ENCODE peak calls at places on chromosomes 2 and 18, in seven cellular contexts. A, T, V, D, B, R and Y are unnamed samples.

GRCh38 chr2:236512902-236513433 is 56.7 kb upstream of the ACKR3 start:
- DNase-seq in A (peak), T (peak), V (peak), D (peak), B (peak), R (peak), Y (peak)

GRCh38 chr2:106970471-106971261 is 84.7 kb upstream of the ST6GAL2 start:
- DNase-seq in A (no peak), T (no peak), V (no peak), D (peak), B (peak), R (peak), Y (no peak)

GRCh38 chr2:126859631-126860030 is 39.1 kb upstream of the TEX51 start:
- DNase-seq in A (no peak), T (no peak), V (no peak), D (no peak), B (no peak), R (no peak), Y (no peak)

GRCh38 chr18:32920796-32921787 is 148.3 kb upstream of the KLHL14 start:
- DNase-seq in A (no peak), T (peak), V (no peak), D (peak), B (peak), R (peak), Y (no peak)

GRCh38 chr18:60894254-60894945 is 438.8 kb upstream of the CDH20 start:
- DNase-seq in A (no peak), T (no peak), V (no peak), D (no peak), B (no peak), R (no peak), Y (no peak)

GRCh38 chr2:160596431-160596830 is 102.8 kb upstream of the RBMS1 start:
- DNase-seq in A (no peak), T (no peak), V (no peak), D (no peak), B (no peak), R (no peak), Y (no peak)

GRCh38 chr2:133439281-133439920 is 128.9 kb downstream of the NCKAP5 start:
- DNase-seq in A (no peak), T (no peak), V (no peak), D (no peak), B (no peak), R (peak), Y (no peak)

GRCh38 chr18:10454800-10455550 is 540 bp downstream of the APCDD1 start:
- DNase-seq in A (peak), T (peak), V (peak), D (peak), B (peak), R (peak), Y (peak)

GRCh38 chr2:31268344-31268743 is 34.4 kb downstream of the EHD3 start:
- DNase-seq in A (no peak), T (peak), V (no peak), D (no peak), B (no peak), R (no peak), Y (peak)

GRCh38 chr2:174157048-174157447 is 91.3 kb downstream of the OLA1 start:
- DNase-seq in A (no peak), T (no peak), V (no peak), D (no peak), B (no peak), R (no peak), Y (no peak)

GRCh38 chr2:175877845-175878563 is 124.1 kb downstream of the LNPK start:
- DNase-seq in A (no peak), T (no peak), V (no peak), D (no peak), B (peak), R (no peak), Y (no peak)

GRCh38 chr2:7356909-7357584 is 439.8 kb downstream of the RNF144A start:
- DNase-seq in A (no peak), T (no peak), V (no peak), D (no peak), B (no peak), R (no peak), Y (no peak)

GRCh38 chr2:161265874-161266273 is 42.4 kb upstream of the PSMD14 start:
- DNase-seq in A (no peak), T (no peak), V (no peak), D (no peak), B (no peak), R (no peak), Y (no peak)

GRCh38 chr2:150860301-150860700 is 372.8 kb upstream of the RND3 start:
- DNase-seq in A (no peak), T (no peak), V (no peak), D (no peak), B (no peak), R (no peak), Y (no peak)

GRCh38 chr2:220051716-220052115 is 424.3 kb downstream of the SLC4A3 start:
- DNase-seq in A (no peak), T (no peak), V (no peak), D (no peak), B (no peak), R (no peak), Y (no peak)

GRCh38 chr18:10074122-10074521 is 160.3 kb downstream of the VAPA start:
- DNase-seq in A (no peak), T (no peak), V (no peak), D (no peak), B (no peak), R (peak), Y (no peak)

GRCh38 chr2:239667431-239667985 is 266.7 kb upstream of the HDAC4 start:
- DNase-seq in A (no peak), T (no peak), V (no peak), D (no peak), B (no peak), R (no peak), Y (no peak)

GRCh38 chr2:132676999-132677398 is 7.0 kb upstream of the LYPD1 start:
- DNase-seq in A (no peak), T (no peak), V (no peak), D (no peak), B (no peak), R (no peak), Y (no peak)

GRCh38 chr2:5236308-5236707 is 455.9 kb upstream of the SOX11 start:
- DNase-seq in A (peak), T (peak), V (no peak), D (no peak), B (no peak), R (no peak), Y (no peak)

GRCh38 chr2:68374184-68374583 is 9.1 kb downstream of the PLEK start:
- DNase-seq in A (no peak), T (no peak), V (no peak), D (no peak), B (no peak), R (peak), Y (no peak)

GRCh38 chr18:23671564-23671963 is 8.9 kb upstream of the ANKRD29 start:
- DNase-seq in A (no peak), T (no peak), V (no peak), D (no peak), B (no peak), R (no peak), Y (no peak)

GRCh38 chr2:161825429-161825828 is 201.2 kb downstream of the SLC4A10 start:
- DNase-seq in A (no peak), T (no peak), V (no peak), D (no peak), B (no peak), R (no peak), Y (no peak)

GRCh38 chr2:98893871-98894270 is 42.2 kb downstream of the CRACDL start:
- DNase-seq in A (no peak), T (no peak), V (no peak), D (no peak), B (no peak), R (no peak), Y (peak)
- H3K4ac ChIP-seq in A (no peak), T (no peak), V (no peak), D (no peak), B (no peak), R (no peak), Y (no peak)

DNA sequence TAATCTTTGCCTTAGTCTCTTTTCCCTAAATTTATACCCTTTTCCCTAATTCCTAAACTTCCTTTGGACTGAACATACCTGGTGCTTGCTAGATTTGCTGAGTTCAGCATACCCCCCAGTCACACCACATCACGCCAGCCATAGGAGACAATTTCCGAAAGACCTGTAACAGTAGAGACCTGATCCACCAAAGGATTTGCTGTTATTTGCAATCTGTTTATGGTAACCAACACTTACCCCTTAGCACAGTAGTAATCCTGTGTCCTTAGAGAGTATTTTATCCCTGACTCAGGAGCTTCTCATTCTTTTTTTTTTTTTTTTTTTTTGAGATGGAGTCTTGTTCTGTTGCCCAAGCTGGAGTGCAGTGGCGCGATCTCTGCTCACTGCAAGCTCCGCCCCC is 8.6 kb downstream of the PSMG2 start:
- DNase-seq in A (no peak), T (no peak), V (no peak), D (no peak), B (no peak), R (peak), Y (no peak)
- H3K4me2 ChIP-seq in A (no peak), T (no peak), V (no peak), D (no peak), B (no peak), R (no peak), Y (no peak)

GRCh38 chr2:8817219-8817618 is 20.2 kb downstream of the KIDINS220 start:
- DNase-seq in A (no peak), T (no peak), V (no peak), D (no peak), B (no peak), R (no peak), Y (no peak)
- H3K4ac ChIP-seq in A (no peak), T (no peak), V (no peak), D (no peak), B (no peak), R (no peak), Y (no peak)

DNA sequence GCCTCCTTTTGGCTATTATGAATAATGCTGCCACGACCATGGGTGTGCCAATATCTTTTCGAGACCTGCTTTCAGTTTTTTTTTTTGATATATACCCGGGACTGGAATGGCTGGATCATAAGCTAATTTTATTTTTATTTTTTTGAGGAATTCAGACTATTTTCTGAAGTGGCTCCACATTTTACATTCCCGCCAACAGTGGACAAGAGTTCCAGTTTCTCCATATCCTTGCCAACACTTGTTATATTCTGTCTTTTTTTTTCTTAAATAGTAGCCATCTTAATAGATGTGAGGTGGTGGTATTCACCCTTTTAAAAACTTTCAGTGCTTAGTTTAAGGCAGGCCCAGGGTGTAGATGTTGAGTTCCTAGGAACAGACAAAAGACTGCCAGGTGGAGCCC is 11.8 kb downstream of the LPIN1 start:
- DNase-seq in A (no peak), T (no peak), V (no peak), D (no peak), B (no peak), R (no peak), Y (no peak)
- H3K4me2 ChIP-seq in A (no peak), T (no peak), V (no peak), D (no peak), B (no peak), R (no peak), Y (no peak)

DNA sequence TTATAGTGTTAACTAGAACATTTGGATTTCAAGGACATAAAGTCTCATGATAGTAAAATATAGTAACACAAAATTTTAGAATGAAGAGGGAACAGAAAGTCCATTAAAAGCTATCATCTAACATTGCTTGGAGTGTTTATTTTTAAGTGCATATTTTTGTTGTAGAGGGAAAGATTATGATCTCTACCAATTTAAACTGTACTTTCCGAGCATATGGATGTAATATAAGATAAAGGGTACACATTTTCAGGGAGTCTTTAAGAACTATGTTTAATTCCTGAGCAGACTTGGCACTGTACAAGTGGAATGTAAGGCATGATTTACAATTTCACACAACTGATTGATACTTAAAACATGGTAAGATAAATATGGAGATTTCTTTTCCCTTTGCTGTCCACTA is 34.2 kb upstream of the ZNF804A start:
- DNase-seq in A (no peak), T (no peak), V (no peak), D (peak), B (no peak), R (no peak), Y (no peak)
- H3K4ac ChIP-seq in A (no peak), T (no peak), V (no peak), D (no peak), B (no peak), R (no peak), Y (no peak)

DNA sequence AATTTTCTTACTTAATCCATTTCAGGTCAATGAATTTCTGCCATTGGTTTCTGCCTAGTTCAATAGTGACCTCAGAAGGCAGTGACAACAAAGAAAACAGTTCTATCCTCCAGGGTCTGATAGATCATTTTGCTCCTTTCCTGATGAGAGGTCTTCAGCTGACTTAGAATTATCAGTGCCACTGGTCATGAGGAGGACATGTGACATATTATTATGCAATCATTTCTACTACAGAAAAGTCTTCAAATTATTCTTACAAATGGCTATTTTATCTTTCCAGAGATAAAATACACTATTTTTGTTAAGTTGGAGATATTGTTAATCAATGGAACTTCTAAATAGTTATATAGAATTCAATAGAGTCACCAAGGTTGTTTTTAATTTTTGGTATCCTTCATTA is 360.0 kb upstream of the GALNT5 start:
- DNase-seq in A (no peak), T (no peak), V (no peak), D (no peak), B (no peak), R (no peak), Y (no peak)
- H3K4me2 ChIP-seq in A (no peak), T (no peak), V (no peak), D (no peak), B (no peak), R (no peak), Y (no peak)

DNA sequence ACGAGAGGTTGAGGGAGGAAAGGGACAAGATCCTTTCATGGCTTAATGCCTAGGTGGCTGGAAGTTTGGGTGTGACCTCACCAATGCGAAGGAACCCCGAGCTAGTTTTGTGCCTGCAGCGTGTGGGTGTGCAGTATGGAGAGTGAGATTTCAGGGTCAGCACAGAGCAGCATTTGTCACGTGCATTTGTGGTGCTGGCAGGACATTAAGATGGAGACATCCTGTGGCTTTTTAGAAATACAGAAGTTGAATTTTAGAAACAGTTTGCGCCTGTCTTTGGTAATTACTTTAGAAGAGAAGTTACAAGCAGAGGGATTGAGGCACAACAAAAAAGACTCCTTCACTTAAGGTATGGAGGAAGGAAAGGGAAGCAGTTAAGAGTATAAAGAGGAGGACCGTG is 258.2 kb upstream of the THUMPD2 start:
- DNase-seq in A (no peak), T (no peak), V (no peak), D (no peak), B (no peak), R (no peak), Y (no peak)
- H3K4ac ChIP-seq in A (no peak), T (no peak), V (no peak), D (no peak), B (peak), R (no peak), Y (no peak)